ENCODE peak calls at places on chromosomes 1 and 21, in six cellular contexts. F is GM23248, N is GM19239, A is GOT3, S is brain microvascular endothelial cell, V is tibial artery. H is an unnamed sample.

GRCh38 chr1:21801100-21801499 is 11.0 kb upstream of the LDLRAD2 start:
- DNase-seq in F (peak), N (no peak), A (no peak), S (peak), V (no peak), H (no peak)

GRCh38 chr1:205340674-205341073 is 16.0 kb downstream of the KLHDC8A start:
- DNase-seq in F (no peak), N (no peak), A (no peak), S (no peak), V (no peak), H (no peak)

GRCh38 chr1:228906461-228906860 is 171.2 kb downstream of the RHOU start:
- DNase-seq in F (no peak), N (no peak), A (no peak), S (no peak), V (no peak), H (no peak)

GRCh38 chr1:187433598-187433997 is 604.8 kb downstream of the PLA2G4A start:
- DNase-seq in F (peak), N (no peak), A (no peak), S (no peak), V (no peak), H (no peak)

GRCh38 chr1:184791199-184791935 is 36.7 kb upstream of the EDEM3 start:
- DNase-seq in F (peak), N (no peak), A (no peak), S (peak), V (no peak), H (no peak)

GRCh38 chr1:5502310-5503194 is 489.7 kb downstream of the NPHP4 start:
- DNase-seq in F (peak), N (no peak), A (no peak), S (no peak), V (no peak), H (no peak)

GRCh38 chr21:36465481-36465880 is 14.4 kb downstream of the CLDN14 start:
- DNase-seq in F (no peak), N (no peak), A (no peak), S (no peak), V (no peak), H (no peak)

GRCh38 chr1:65360654-65361053 is 51.3 kb downstream of the DNAJC6 start:
- DNase-seq in F (no peak), N (no peak), A (no peak), S (no peak), V (no peak), H (no peak)

GRCh38 chr21:43338951-43339350 is 88.0 kb downstream of the SIK1 start:
- DNase-seq in F (no peak), N (no peak), A (no peak), S (no peak), V (no peak), H (no peak)

GRCh38 chr1:115977481-115978258 is 1.4 kb downstream of the SLC22A15 start:
- DNase-seq in F (peak), N (no peak), A (no peak), S (no peak), V (peak), H (no peak)

GRCh38 chr1:111727056-111727455 is 12.1 kb downstream of the INKA2 start:
- DNase-seq in F (no peak), N (no peak), A (no peak), S (no peak), V (no peak), H (no peak)

GRCh38 chr1:76443217-76443616 is 368.7 kb downstream of the ST6GALNAC3 start:
- DNase-seq in F (no peak), N (no peak), A (no peak), S (no peak), V (no peak), H (no peak)

GRCh38 chr1:3419415-3420204 is 34.9 kb upstream of the ARHGEF16 start:
- DNase-seq in F (peak), N (no peak), A (no peak), S (no peak), V (no peak), H (no peak)

GRCh38 chr1:205458777-205459566 is 3.1 kb upstream of the BLACAT1 start:
- DNase-seq in F (peak), N (no peak), A (no peak), S (peak), V (no peak), H (no peak)

GRCh38 chr1:238660849-238661248 is 725.5 kb upstream of the CHRM3 start:
- DNase-seq in F (no peak), N (no peak), A (no peak), S (peak), V (no peak), H (no peak)

GRCh38 chr1:242784807-242785206 is 260.3 kb upstream of the PLD5 start:
- DNase-seq in F (no peak), N (no peak), A (no peak), S (no peak), V (no peak), H (no peak)

GRCh38 chr1:91805343-91805801 is 80.6 kb downstream of the TGFBR3 start:
- DNase-seq in F (no peak), N (no peak), A (no peak), S (no peak), V (no peak), H (no peak)

GRCh38 chr21:33966324-33966949 is 50.8 kb upstream of the ATP5PO start:
- DNase-seq in F (no peak), N (no peak), A (no peak), S (no peak), V (no peak), H (no peak)

GRCh38 chr1:68160021-68160420 is 72.3 kb downstream of the WLS start:
- DNase-seq in F (no peak), N (no peak), A (no peak), S (no peak), V (no peak), H (no peak)

GRCh38 chr1:228317891-228318810 is 88.5 kb downstream of the TRIM11 start:
- DNase-seq in F (no peak), N (no peak), A (no peak), S (no peak), V (no peak), H (no peak)

GRCh38 chr1:84892657-84893618 is at the start of gene LPAR3:
- DNase-seq in F (peak), N (no peak), A (no peak), S (no peak), V (no peak), H (peak)

GRCh38 chr1:51558375-51558924 is 39.4 kb upstream of the EPS15 start:
- DNase-seq in F (peak), N (no peak), A (no peak), S (peak), V (no peak), H (no peak)

H was measured in 8988T.